ENCODE peak calls at places on chromosomes 4 and X, in seven cellular contexts. I is IMR-90, D is H9, R is mesendoderm, L is trophoblast cell, B is H1, X is mesenchymal stem cell. W is an unnamed sample.

GRCh38 chrX:53262918-53263394 is 18.4 kb downstream of the IQSEC2 start:
- DNase-seq in R (no peak), L (no peak), D (no peak), B (no peak), X (peak; percentile 82), I (peak; percentile 55), W (no peak)

GRCh38 chr4:5510506-5510905 is 197.9 kb downstream of the EVC2 start:
- DNase-seq in I (no peak), X (no peak), L (no peak), R (no peak), D (no peak), B (no peak), W (no peak)

GRCh38 chr4:107243141-107243779 is 207.1 kb upstream of the DKK2 start:
- DNase-seq in B (no peak), R (no peak), I (no peak), X (no peak), D (no peak), L (no peak), W (no peak)

GRCh38 chrX:47226531-47227333 is 6.1 kb upstream of the USP11 start:
- DNase-seq in D (no peak), I (no peak), X (no peak), B (no peak), R (no peak), L (no peak), W (no peak)

GRCh38 chr4:67651536-67651935 is 49.4 kb downstream of the UBA6 start:
- DNase-seq in I (no peak), R (no peak), B (no peak), X (no peak), D (no peak), L (no peak), W (no peak)

GRCh38 chrX:123884809-123885408 is 25.1 kb downstream of the XIAP start:
- DNase-seq in B (no peak), L (peak; percentile 6), R (peak; percentile 37), I (peak; percentile 52), X (peak; percentile 48), D (no peak), W (peak; percentile 5)

GRCh38 chr4:74096265-74096980 is 2.6 kb downstream of the CXCL2 start:
- DNase-seq in R (no peak), D (no peak), I (no peak), L (no peak), X (peak; percentile 70), B (no peak), W (no peak)

GRCh38 chr4:2832309-2832980 is 11.2 kb upstream of the ADD1 start:
- DNase-seq in R (no peak), X (no peak), B (no peak), L (no peak), I (no peak), D (no peak), W (no peak)

GRCh38 chr4:151574968-151575367 is 166.0 kb downstream of the FHIP1A start:
- DNase-seq in B (no peak), L (no peak), D (no peak), X (no peak), I (no peak), R (no peak), W (no peak)

GRCh38 chr4:53694666-53695065 is 103.4 kb upstream of the LNX1 start:
- DNase-seq in D (no peak), R (no peak), B (no peak), X (no peak), I (no peak), L (peak; percentile 66), W (no peak)

GRCh38 chr4:8739820-8740665 is 131.6 kb downstream of the HMX1 start:
- DNase-seq in R (peak; percentile 9), L (no peak), D (peak; percentile 32), X (no peak), B (no peak), I (no peak), W (no peak)

GRCh38 chr4:8738471-8738931 is 133.1 kb downstream of the HMX1 start:
- DNase-seq in R (no peak), L (no peak), B (no peak), X (no peak), D (peak; percentile 15), I (no peak), W (no peak)

GRCh38 chr4:8740666-8741395 is 130.8 kb downstream of the HMX1 start:
- DNase-seq in X (no peak), R (peak; percentile 37), B (no peak), I (no peak), L (no peak), D (peak; percentile 27), W (no peak)

GRCh38 chr4:8737601-8738279 is 133.9 kb downstream of the HMX1 start:
- DNase-seq in X (no peak), R (no peak), I (no peak), D (no peak), B (no peak), L (no peak), W (no peak)

DNA sequence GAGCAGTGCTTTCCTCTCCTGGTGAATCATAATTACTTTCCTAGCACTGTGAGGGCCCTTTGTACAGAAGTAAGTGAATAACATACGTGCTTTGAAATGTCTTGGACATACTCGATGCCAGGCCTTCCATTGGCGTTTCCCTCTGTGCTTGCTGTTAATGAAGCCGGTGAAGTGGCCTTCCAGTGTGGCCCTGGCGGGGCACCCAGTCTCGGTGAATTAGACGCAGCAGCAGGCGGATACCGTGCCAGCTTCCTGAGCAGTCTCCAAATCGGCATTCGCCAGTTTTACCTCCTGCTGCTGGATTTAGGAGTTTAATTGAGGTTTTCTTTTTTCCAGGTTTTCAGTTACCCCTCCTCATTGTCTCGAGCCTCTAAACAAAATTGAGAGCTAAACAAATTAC is 132.3 kb downstream of the HMX1 start:
- DNase-seq in R (no peak), B (no peak), X (no peak), L (no peak), I (no peak), D (no peak), W (no peak)
- H2BK5ac ChIP-seq in R (no peak overlapping the region), B (no peak overlapping the region), X (no peak overlapping the region), L (no peak overlapping the region), I (no peak overlapping the region), D (no peak overlapping the region), W (no peak overlapping the region)

GRCh38 chrX:69991685-69992084 is 58.1 kb downstream of the AWAT2 start:
- DNase-seq in D (no peak), B (no peak), I (no peak), L (no peak), X (no peak), R (no peak), W (no peak)
- H2BK5ac ChIP-seq in D (no peak overlapping the region), B (no peak overlapping the region), I (no peak overlapping the region), L (no peak overlapping the region), X (no peak overlapping the region), R (no peak overlapping the region), W (no peak overlapping the region)

GRCh38 chr4:46385235-46385634 is 4.7 kb downstream of the GABRA2 start:
- DNase-seq in I (no peak), B (no peak), R (no peak), X (no peak), D (no peak), L (no peak), W (no peak)
- H2BK5ac ChIP-seq in I (no peak overlapping the region), B (no peak overlapping the region), R (no peak overlapping the region), X (no peak overlapping the region), D (no peak overlapping the region), L (no peak overlapping the region), W (no peak overlapping the region)

GRCh38 chr4:83046693-83047473 is 11.9 kb downstream of the COPS4 start:
- DNase-seq in L (no peak), B (no peak), D (no peak), R (no peak), I (no peak), X (no peak), W (no peak)
- H2BK5ac ChIP-seq in L (no peak overlapping the region), B (no peak overlapping the region), D (no peak overlapping the region), R (no peak overlapping the region), I (no peak overlapping the region), X (no peak overlapping the region), W (no peak overlapping the region)

DNA sequence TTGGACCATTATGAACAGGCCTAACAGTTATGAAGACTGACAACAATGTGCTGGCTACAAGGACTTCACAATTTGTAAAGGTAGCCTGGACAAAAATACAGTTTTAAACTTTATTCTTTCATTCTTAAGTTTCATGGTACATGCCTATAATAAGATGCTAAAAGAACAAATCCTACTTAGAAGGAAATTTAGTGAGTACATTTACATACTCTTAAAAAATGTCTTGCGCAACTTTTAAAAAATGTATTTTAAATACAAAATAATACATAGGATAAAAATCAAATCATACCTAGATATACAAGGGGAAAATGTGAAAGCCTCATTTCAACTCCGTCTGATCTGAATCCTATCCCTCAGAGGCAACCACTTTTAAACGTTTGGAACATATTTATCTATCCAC is 200.7 kb upstream of the SPIN4 start:
- DNase-seq in B (no peak), R (no peak), D (no peak), X (no peak), I (no peak), L (no peak), W (no peak)
- H2BK5ac ChIP-seq in B (no peak overlapping the region), R (no peak overlapping the region), D (no peak overlapping the region), X (no peak overlapping the region), I (no peak overlapping the region), L (no peak overlapping the region), W (no peak overlapping the region)